ENCODE peak calls at places on chromosomes 12 and 14, in six cellular contexts. B is body of pancreas, I is HCT116, P is esophagus muscularis mucosa, Y is H54, M is transverse colon. Q is an unnamed sample.

GRCh38 chr14:30312214-30312613 is 246.7 kb upstream of the G2E3 start:
- DNase-seq in B (no peak), M (no peak), I (no peak), Y (no peak), P (no peak), Q (no peak)

GRCh38 chr12:6183689-6184441 is 16.3 kb upstream of the CD9 start:
- DNase-seq in Y (no peak), B (peak), P (no peak), I (no peak), M (peak), Q (no peak)

GRCh38 chr14:32277998-32278397 is 51.1 kb upstream of the AKAP6 start:
- DNase-seq in M (no peak), Y (no peak), P (no peak), B (no peak), I (no peak), Q (no peak)

GRCh38 chr12:69019910-69020309 is 86.9 kb upstream of the CPM start:
- DNase-seq in M (no peak), Y (no peak), B (no peak), P (no peak), I (no peak), Q (no peak)

GRCh38 chr12:27434673-27435565 is 11.6 kb upstream of the SMCO2 start:
- DNase-seq in I (no peak), P (no peak), Y (no peak), B (no peak), M (no peak), Q (peak)

GRCh38 chr14:78240567-78240966 is 70.4 kb downstream of the NRXN3 start:
- DNase-seq in P (no peak), Y (no peak), B (no peak), M (no peak), I (no peak), Q (no peak)

GRCh38 chr14:32998433-32998832 is 59.8 kb downstream of the NPAS3 start:
- DNase-seq in Y (no peak), B (peak), I (no peak), P (no peak), M (no peak), Q (peak)

GRCh38 chr12:66674495-66675122 is 4.3 kb downstream of the GRIP1 start:
- DNase-seq in M (no peak), Y (no peak), I (no peak), P (no peak), B (no peak), Q (no peak)

GRCh38 chr14:44700184-44700583 is 193.1 kb upstream of the FSCB start:
- DNase-seq in M (no peak), P (no peak), I (no peak), B (no peak), Y (peak), Q (no peak)

GRCh38 chr12:9405861-9406563 is 197.8 kb upstream of the PZP start:
- DNase-seq in Y (no peak), I (no peak), B (no peak), M (no peak), P (no peak), Q (no peak)

GRCh38 chr14:66099931-66100330 is 386.2 kb upstream of the CCDC196 start:
- DNase-seq in M (no peak), B (no peak), P (no peak), I (no peak), Y (no peak), Q (no peak)

GRCh38 chr12:98606367-98606985 is 13.0 kb downstream of the SLC25A3 start:
- DNase-seq in I (no peak), B (no peak), M (no peak), Y (no peak), P (no peak), Q (no peak)

GRCh38 chr12:124992874-124993567 is 424 bp upstream of the BRI3BP start:
- DNase-seq in B (peak), M (peak), Y (peak), P (no peak), I (peak), Q (peak)

DNA sequence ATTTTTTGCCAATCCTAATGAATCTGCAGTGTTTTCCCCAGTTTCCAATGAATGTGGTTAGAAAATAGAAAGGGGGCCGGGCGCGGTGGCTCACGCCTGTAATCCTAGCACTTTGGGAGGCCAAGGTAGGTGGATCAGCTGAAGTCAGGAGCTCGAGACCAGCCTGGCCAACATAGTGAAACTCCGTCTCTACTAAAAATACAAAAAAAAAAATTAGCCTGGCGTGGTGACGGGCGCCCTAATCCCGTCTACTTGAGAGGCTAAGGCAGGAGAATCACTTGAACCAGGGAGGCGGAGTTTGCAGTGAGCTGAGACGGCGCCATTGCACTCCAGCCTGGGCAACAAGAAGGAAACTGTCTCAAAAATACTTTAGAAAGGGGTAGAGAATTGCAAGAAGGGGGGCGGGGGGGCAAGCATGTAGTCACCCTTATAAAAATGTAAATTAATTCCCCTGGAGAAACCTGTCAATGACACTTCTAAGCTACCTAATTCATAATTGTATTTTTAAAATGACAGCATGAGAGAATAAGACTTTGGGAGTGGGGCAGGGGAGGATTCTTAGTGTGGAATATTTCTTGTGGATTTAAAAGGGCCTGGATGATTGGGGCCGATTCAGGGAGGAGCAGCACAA is 1.7 kb downstream of the KLHDC2 start:
- DNase-seq in I (no peak), B (no peak), P (no peak), Y (no peak), M (peak), Q (no peak)
- TF ChIP-seq POLR2A in I (no peak), B (no peak), P (no peak), Y (no peak), M (no peak), Q (no peak)

DNA sequence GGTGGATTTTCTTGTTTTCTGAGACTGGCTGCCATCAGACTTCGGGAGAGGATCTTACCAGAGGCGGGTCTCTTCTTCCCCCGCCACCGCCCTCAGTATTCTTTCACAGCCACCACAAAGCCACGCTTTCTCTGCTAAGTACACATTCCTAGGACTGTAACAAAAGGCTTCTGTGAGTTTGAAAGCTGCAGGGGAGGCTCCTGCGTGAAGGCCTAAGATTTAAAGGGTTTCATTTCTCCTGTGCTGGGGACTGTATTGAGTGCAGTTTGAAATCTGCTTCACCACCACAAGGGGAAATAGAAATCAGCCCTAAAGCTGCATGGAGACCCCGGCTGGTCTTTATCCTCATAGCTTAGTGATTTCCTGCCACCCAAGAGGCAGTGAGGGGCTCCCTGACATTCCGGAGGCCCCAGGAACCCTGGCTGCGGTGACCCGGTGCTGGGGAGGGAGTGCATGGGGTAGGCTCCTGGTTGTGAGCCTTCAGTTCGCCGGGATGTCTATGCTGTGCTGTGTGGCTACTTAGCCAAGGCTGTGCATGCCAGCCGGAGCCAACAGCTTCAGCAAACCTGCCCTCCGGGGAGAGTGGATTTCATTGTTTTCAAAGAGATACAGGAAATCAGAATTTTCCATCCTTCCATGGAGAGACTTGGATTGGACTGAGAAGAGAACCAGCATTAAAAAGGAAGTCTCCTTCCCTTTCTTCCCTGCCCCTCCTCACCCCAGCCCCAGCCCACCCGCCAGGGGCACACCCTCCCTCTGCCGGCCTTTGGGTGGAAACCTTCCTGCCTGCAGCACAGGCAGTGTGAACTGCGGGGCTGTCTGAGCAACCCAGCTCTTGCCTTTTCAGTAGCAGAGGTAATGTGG is 163.3 kb downstream of the ETV6 start:
- DNase-seq in M (peak), B (no peak), Y (no peak), I (no peak), P (no peak), Q (no peak)
- TF ChIP-seq POLR2A in M (no peak), B (no peak), Y (no peak), I (no peak), P (no peak), Q (no peak)

GRCh38 chr14:69848156-69848555 is 31.1 kb upstream of the SMOC1 start:
- DNase-seq in I (no peak), P (no peak), Y (no peak), B (no peak), M (no peak), Q (no peak)

GRCh38 chr14:69842671-69843407 is 36.4 kb upstream of the SMOC1 start:
- DNase-seq in Y (no peak), I (no peak), M (no peak), B (peak), P (no peak), Q (no peak)

GRCh38 chr14:69845050-69845581 is 34.1 kb upstream of the SMOC1 start:
- DNase-seq in Y (no peak), B (no peak), P (no peak), I (no peak), M (no peak), Q (no peak)

GRCh38 chr14:69844171-69844570 is 35.0 kb upstream of the SMOC1 start:
- DNase-seq in P (no peak), I (no peak), M (no peak), Y (no peak), B (no peak), Q (no peak)

GRCh38 chr14:69845787-69846186 is 33.4 kb upstream of the SMOC1 start:
- DNase-seq in M (no peak), P (no peak), Y (no peak), I (no peak), B (no peak), Q (no peak)
- TF ChIP-seq POLR2A in M (no peak), P (no peak), Y (no peak), I (no peak), B (no peak), Q (no peak)

DNA sequence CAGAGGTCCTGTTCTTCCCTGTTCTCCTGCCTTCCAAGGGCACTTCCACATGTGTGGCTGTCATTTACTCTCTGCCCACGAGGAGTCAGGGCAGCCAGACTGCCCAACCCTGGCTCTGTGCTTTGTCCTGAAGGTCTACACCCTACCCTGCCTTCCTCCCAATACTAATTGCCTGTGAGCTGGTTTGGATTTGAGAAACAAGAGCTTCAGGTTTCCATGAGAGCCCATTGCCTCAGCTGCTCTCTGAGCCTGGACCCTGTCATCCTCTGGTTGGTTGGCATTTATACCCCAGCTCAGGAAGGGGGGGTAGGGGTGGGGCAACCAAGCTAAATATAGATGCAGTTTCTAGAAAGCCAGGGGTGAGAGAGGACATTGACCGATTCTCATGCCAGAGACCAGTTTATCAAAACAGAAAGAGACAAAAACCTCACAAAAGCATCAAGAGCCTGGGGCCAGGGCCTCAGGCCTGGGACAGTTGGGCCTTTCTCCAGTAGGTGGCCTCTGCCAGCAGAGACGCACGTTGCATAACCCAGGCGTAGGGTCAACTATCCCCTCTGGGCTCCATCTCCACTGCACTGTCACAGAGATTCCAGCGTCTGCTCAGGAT is 34.5 kb downstream of the VDR start:
- DNase-seq in B (no peak), P (no peak), M (peak), I (no peak), Y (no peak), Q (no peak)
- TF ChIP-seq POLR2A in B (no peak), P (no peak), M (no peak), I (no peak), Y (no peak), Q (no peak)

GRCh38 chr12:45991289-45992249 is 1.2 kb upstream of the SCAF11 start:
- DNase-seq in P (peak), B (peak), M (peak), Y (peak), I (peak), Q (peak)
- TF ChIP-seq POLR2A in P (no peak), B (peak), M (peak), Y (peak), I (peak), Q (peak)

DNA sequence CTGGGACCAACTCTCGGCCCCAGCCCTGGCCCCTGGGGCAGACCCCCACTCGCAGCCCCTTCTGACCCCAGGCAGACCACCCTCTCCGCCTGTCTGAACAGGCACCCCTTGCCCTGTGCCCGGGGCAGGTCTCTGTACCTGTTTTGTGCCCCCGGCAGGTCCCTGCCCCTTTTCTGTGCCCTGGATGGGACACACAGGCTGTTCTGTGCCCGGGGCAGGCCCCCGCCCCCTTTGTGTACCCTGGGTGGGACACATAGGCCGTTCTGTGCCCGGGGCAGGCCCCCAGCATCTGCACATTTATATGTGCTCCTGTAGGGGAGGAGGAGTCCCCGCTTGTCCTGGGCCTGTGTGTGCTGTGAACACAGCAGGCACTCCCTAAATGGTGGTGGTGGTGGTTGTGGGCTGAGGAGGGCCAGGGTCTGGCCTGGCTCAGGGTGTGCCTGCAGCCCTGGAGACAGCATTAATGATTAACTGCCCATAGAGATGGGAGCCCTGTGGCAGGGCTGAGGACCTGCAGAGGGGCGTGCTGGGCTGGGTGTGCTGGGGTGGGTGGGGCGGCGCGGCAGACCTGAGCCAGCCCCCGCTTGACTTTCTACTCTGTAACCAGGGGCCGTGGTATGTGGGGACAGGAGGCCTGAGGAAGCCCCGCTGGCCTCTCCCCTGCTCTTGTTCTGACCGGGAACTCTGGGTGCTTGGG is 3.7 kb downstream of the FBRSL1 start:
- DNase-seq in M (no peak), I (no peak), Y (no peak), B (no peak), P (no peak), Q (no peak)
- TF ChIP-seq POLR2A in M (no peak), I (no peak), Y (no peak), B (no peak), P (no peak), Q (no peak)

DNA sequence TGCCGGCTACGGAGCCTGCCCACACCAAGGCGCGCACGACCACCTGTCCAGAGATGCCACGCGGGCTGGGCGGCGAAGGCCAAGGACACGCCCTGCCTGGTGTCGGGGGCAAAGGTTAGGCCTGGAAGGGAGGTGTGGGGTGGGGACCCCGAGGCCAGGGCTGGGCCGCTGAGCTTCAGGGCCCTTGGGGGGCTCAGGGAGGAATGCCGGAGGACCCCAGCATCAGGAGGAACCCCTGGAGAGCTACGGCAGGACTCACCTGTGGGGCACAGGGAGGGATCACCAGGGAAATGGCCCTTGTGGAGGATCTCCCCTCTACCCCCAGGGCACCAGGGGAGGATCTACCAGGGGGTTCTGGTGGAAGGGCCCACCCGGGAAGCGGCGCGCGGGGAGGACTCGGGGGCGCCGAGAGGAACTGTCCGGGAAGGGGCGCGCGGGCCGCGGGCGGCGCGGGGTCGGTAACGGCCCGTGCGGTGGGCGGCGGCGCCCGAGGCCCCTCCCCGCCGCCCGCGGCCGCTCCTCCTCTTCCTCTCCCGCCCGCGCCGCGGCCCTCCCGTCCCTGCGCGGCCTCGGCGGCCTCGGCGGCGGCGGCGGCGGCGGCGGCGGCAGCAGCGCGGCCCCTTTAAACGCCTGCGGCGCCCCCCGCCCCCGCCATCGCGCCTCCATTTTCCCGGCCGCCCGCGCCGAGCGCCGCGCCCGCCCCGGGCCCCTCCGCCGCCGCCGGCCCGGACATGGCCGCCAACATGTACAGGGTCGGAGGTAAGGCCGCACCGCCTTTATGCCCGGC is at the start of gene MTA1:
- DNase-seq in B (peak), M (peak), I (no peak), P (no peak), Y (peak), Q (peak)
- TF ChIP-seq POLR2A in B (peak), M (peak), I (no peak), P (no peak), Y (peak), Q (peak)

GRCh38 chr12:113239811-113240331 is 18.6 kb downstream of the TPCN1 start:
- DNase-seq in M (peak), Y (no peak), P (no peak), B (no peak), I (no peak), Q (no peak)
- TF ChIP-seq POLR2A in M (peak), Y (no peak), P (no peak), B (no peak), I (no peak), Q (no peak)

Q was measured in erythroblast.